ENCODE peak calls at places on chromosomes 16 and 17, in ten cellular contexts. One of them, this sample, is unnamed.

GRCh38 chr16:52496051-52496876 is 50.7 kb downstream of the TOX3 start:
- DNase-seq in IMR-90: no peak
- DNase-seq in breast epithelium: no peak
- DNase-seq in body of pancreas: no peak
- DNase-seq in HCT116: no peak
- DNase-seq in K562: no peak
- DNase-seq in ovary: no peak
- DNase-seq in sigmoid colon: no peak
- DNase-seq in vagina: no peak
- DNase-seq in A549: no peak
- DNase-seq in this sample: no peak

GRCh38 chr17:31680126-31680525 is 178.9 kb downstream of the COPRS start:
- DNase-seq in IMR-90: no peak
- DNase-seq in breast epithelium: no peak
- DNase-seq in body of pancreas: no peak
- DNase-seq in HCT116: no peak
- DNase-seq in K562: no peak
- DNase-seq in ovary: no peak
- DNase-seq in sigmoid colon: no peak
- DNase-seq in vagina: no peak
- DNase-seq in A549: no peak
- DNase-seq in this sample: no peak

GRCh38 chr17:80175411-80175810 is 5.6 kb downstream of the CARD14 start:
- DNase-seq in IMR-90: no peak
- DNase-seq in breast epithelium: peak; percentile 61
- DNase-seq in body of pancreas: no peak
- DNase-seq in HCT116: no peak
- DNase-seq in K562: no peak
- DNase-seq in ovary: no peak
- DNase-seq in sigmoid colon: no peak
- DNase-seq in vagina: no peak
- DNase-seq in A549: peak; percentile 54
- DNase-seq in this sample: no peak

GRCh38 chr16:49532873-49533272 is 159.3 kb downstream of the C16orf78 start:
- DNase-seq in IMR-90: no peak
- DNase-seq in breast epithelium: no peak
- DNase-seq in body of pancreas: no peak
- DNase-seq in HCT116: no peak
- DNase-seq in K562: no peak
- DNase-seq in ovary: no peak
- DNase-seq in sigmoid colon: no peak
- DNase-seq in vagina: no peak
- DNase-seq in A549: no peak
- DNase-seq in this sample: no peak

GRCh38 chr16:75227361-75228142 is 8.8 kb downstream of the CTRB1 start:
- DNase-seq in IMR-90: no peak
- DNase-seq in breast epithelium: no peak
- DNase-seq in body of pancreas: peak; percentile 79
- DNase-seq in HCT116: no peak
- DNase-seq in K562: no peak
- DNase-seq in ovary: no peak
- DNase-seq in sigmoid colon: no peak
- DNase-seq in vagina: no peak
- DNase-seq in A549: no peak
- DNase-seq in this sample: no peak

GRCh38 chr17:42651392-42651791 is 7.7 kb upstream of the TUBG2 start:
- DNase-seq in IMR-90: no peak
- DNase-seq in breast epithelium: no peak
- DNase-seq in body of pancreas: no peak
- DNase-seq in HCT116: no peak
- DNase-seq in K562: no peak
- DNase-seq in ovary: no peak
- DNase-seq in sigmoid colon: no peak
- DNase-seq in vagina: no peak
- DNase-seq in A549: no peak
- DNase-seq in this sample: no peak

GRCh38 chr16:89135166-89135565 is 36.4 kb upstream of the CDH15 start:
- DNase-seq in IMR-90: no peak
- DNase-seq in breast epithelium: no peak
- DNase-seq in body of pancreas: no peak
- DNase-seq in HCT116: no peak
- DNase-seq in K562: no peak
- DNase-seq in ovary: no peak
- DNase-seq in sigmoid colon: no peak
- DNase-seq in vagina: no peak
- DNase-seq in A549: no peak
- DNase-seq in this sample: no peak

GRCh38 chr17:48307814-48308411 is 122.1 kb downstream of the SKAP1 start:
- DNase-seq in IMR-90: peak; percentile 74
- DNase-seq in breast epithelium: no peak
- DNase-seq in body of pancreas: peak; percentile 72
- DNase-seq in HCT116: peak; percentile 78
- DNase-seq in K562: peak; percentile 76
- DNase-seq in ovary: peak; percentile 14
- DNase-seq in sigmoid colon: peak; percentile 69
- DNase-seq in vagina: no peak
- DNase-seq in A549: peak; percentile 58
- DNase-seq in this sample: peak; percentile 54

GRCh38 chr17:57739402-57740224 is 5.5 kb downstream of the CCDC182 start:
- DNase-seq in IMR-90: no peak
- DNase-seq in breast epithelium: no peak
- DNase-seq in body of pancreas: no peak
- DNase-seq in HCT116: peak; percentile 61
- DNase-seq in K562: peak; percentile 53
- DNase-seq in ovary: no peak
- DNase-seq in sigmoid colon: no peak
- DNase-seq in vagina: no peak
- DNase-seq in A549: peak; percentile 54
- DNase-seq in this sample: no peak

GRCh38 chr17:68491864-68492263 is 20.4 kb upstream of the PRKAR1A start:
- DNase-seq in IMR-90: no peak
- DNase-seq in breast epithelium: peak; percentile 72
- DNase-seq in body of pancreas: peak; percentile 80
- DNase-seq in HCT116: no peak
- DNase-seq in K562: peak; percentile 11
- DNase-seq in ovary: peak; percentile 47
- DNase-seq in sigmoid colon: no peak
- DNase-seq in vagina: no peak
- DNase-seq in A549: no peak
- DNase-seq in this sample: peak; percentile 65

GRCh38 chr17:5772720-5773119 is 188.4 kb upstream of the NLRP1 start:
- DNase-seq in IMR-90: peak; percentile 37
- DNase-seq in breast epithelium: peak; percentile 17
- DNase-seq in body of pancreas: no peak
- DNase-seq in HCT116: no peak
- DNase-seq in K562: peak; percentile 1
- DNase-seq in ovary: no peak
- DNase-seq in sigmoid colon: no peak
- DNase-seq in vagina: no peak
- DNase-seq in A549: no peak
- DNase-seq in this sample: no peak

GRCh38 chr16:67329901-67330300 is 3.3 kb downstream of the LRRC36 start:
- DNase-seq in IMR-90: no peak
- DNase-seq in breast epithelium: no peak
- DNase-seq in body of pancreas: no peak
- DNase-seq in HCT116: no peak
- DNase-seq in K562: no peak
- DNase-seq in ovary: no peak
- DNase-seq in sigmoid colon: no peak
- DNase-seq in vagina: no peak
- DNase-seq in A549: no peak
- DNase-seq in this sample: no peak

GRCh38 chr17:72519598-72519936 is 398.7 kb downstream of the SOX9 start:
- DNase-seq in IMR-90: no peak
- DNase-seq in breast epithelium: no peak
- DNase-seq in body of pancreas: no peak
- DNase-seq in HCT116: no peak
- DNase-seq in K562: no peak
- DNase-seq in ovary: no peak
- DNase-seq in sigmoid colon: no peak
- DNase-seq in vagina: no peak
- DNase-seq in A549: no peak
- DNase-seq in this sample: no peak

GRCh38 chr16:14302399-14303181 is 231.5 kb downstream of the MRTFB start:
- DNase-seq in IMR-90: no peak
- DNase-seq in breast epithelium: no peak
- DNase-seq in body of pancreas: peak; percentile 48
- DNase-seq in HCT116: no peak
- DNase-seq in K562: peak; percentile 46
- DNase-seq in ovary: peak; percentile 41
- DNase-seq in sigmoid colon: no peak
- DNase-seq in vagina: no peak
- DNase-seq in A549: no peak
- DNase-seq in this sample: no peak

GRCh38 chr17:50931003-50931878 is 65.1 kb upstream of the TOB1 start:
- DNase-seq in IMR-90: peak; percentile 86
- DNase-seq in breast epithelium: no peak
- DNase-seq in body of pancreas: peak; percentile 92
- DNase-seq in HCT116: no peak
- DNase-seq in K562: peak; percentile 78
- DNase-seq in ovary: peak; percentile 84
- DNase-seq in sigmoid colon: peak; percentile 96
- DNase-seq in vagina: no peak
- DNase-seq in A549: no peak
- DNase-seq in this sample: peak; percentile 90

GRCh38 chr16:56262148-56262878 is 71.0 kb downstream of the GNAO1 start:
- DNase-seq in IMR-90: no peak
- DNase-seq in breast epithelium: no peak
- DNase-seq in body of pancreas: peak; percentile 31
- DNase-seq in HCT116: no peak
- DNase-seq in K562: peak; percentile 87
- DNase-seq in ovary: no peak
- DNase-seq in sigmoid colon: peak; percentile 72
- DNase-seq in vagina: no peak
- DNase-seq in A549: no peak
- DNase-seq in this sample: no peak

GRCh38 chr17:66172706-66173223 is 19.2 kb downstream of the CEP112 start:
- DNase-seq in IMR-90: no peak
- DNase-seq in breast epithelium: no peak
- DNase-seq in body of pancreas: no peak
- DNase-seq in HCT116: no peak
- DNase-seq in K562: no peak
- DNase-seq in ovary: no peak
- DNase-seq in sigmoid colon: no peak
- DNase-seq in vagina: no peak
- DNase-seq in A549: no peak
- DNase-seq in this sample: no peak

GRCh38 chr16:56478228-56479049 is 27.1 kb downstream of the OGFOD1 start:
- DNase-seq in IMR-90: peak; percentile 12
- DNase-seq in breast epithelium: no peak
- DNase-seq in body of pancreas: no peak
- DNase-seq in HCT116: no peak
- DNase-seq in K562: no peak
- DNase-seq in ovary: no peak
- DNase-seq in sigmoid colon: no peak
- DNase-seq in vagina: no peak
- DNase-seq in A549: no peak
- DNase-seq in this sample: no peak

GRCh38 chr17:38883592-38884526 is 14.0 kb downstream of the LASP1 start:
- DNase-seq in IMR-90: no peak
- DNase-seq in breast epithelium: no peak
- DNase-seq in body of pancreas: no peak
- DNase-seq in HCT116: no peak
- DNase-seq in K562: no peak
- DNase-seq in ovary: no peak
- DNase-seq in sigmoid colon: no peak
- DNase-seq in vagina: no peak
- DNase-seq in A549: no peak
- DNase-seq in this sample: no peak
- H3K4me3 ChIP-seq in IMR-90: no peak overlapping the region
- H3K4me3 ChIP-seq in breast epithelium: no peak overlapping the region
- H3K4me3 ChIP-seq in body of pancreas: no peak overlapping the region
- H3K4me3 ChIP-seq in HCT116: no peak overlapping the region
- H3K4me3 ChIP-seq in K562: no peak overlapping the region
- H3K4me3 ChIP-seq in ovary: no peak overlapping the region
- H3K4me3 ChIP-seq in sigmoid colon: no peak overlapping the region
- H3K4me3 ChIP-seq in vagina: no peak overlapping the region
- H3K4me3 ChIP-seq in A549: no peak overlapping the region
- H3K4me3 ChIP-seq in this sample: no peak overlapping the region

GRCh38 chr16:11681977-11682654 is 13.9 kb downstream of the SNN start:
- DNase-seq in IMR-90: no peak
- DNase-seq in breast epithelium: no peak
- DNase-seq in body of pancreas: peak; percentile 52
- DNase-seq in HCT116: no peak
- DNase-seq in K562: no peak
- DNase-seq in ovary: no peak
- DNase-seq in sigmoid colon: peak; percentile 45
- DNase-seq in vagina: no peak
- DNase-seq in A549: no peak
- DNase-seq in this sample: no peak
- TF ChIP-seq POLR2A in IMR-90: no peak
- TF ChIP-seq POLR2A in breast epithelium: no peak
- TF ChIP-seq POLR2A in body of pancreas: no peak
- TF ChIP-seq POLR2A in HCT116: no peak
- TF ChIP-seq POLR2A in K562: no peak
- TF ChIP-seq POLR2A in ovary: no peak
- TF ChIP-seq POLR2A in sigmoid colon: no peak
- TF ChIP-seq POLR2A in vagina: no peak
- TF ChIP-seq POLR2A in A549: no peak
- TF ChIP-seq POLR2A in this sample: no peak

GRCh38 chr17:27529230-27529796 is 73.1 kb downstream of the KSR1 start:
- DNase-seq in IMR-90: peak; percentile 76
- DNase-seq in breast epithelium: no peak
- DNase-seq in body of pancreas: peak; percentile 75
- DNase-seq in HCT116: no peak
- DNase-seq in K562: peak; percentile 86
- DNase-seq in ovary: no peak
- DNase-seq in sigmoid colon: peak; percentile 58
- DNase-seq in vagina: no peak
- DNase-seq in A549: no peak
- DNase-seq in this sample: peak; percentile 64
- H3K27ac ChIP-seq in IMR-90: peak overlapping the region; percentile 63
- H3K27ac ChIP-seq in breast epithelium: no peak overlapping the region
- H3K27ac ChIP-seq in body of pancreas: peak overlapping the region; percentile 88
- H3K27ac ChIP-seq in HCT116: no peak overlapping the region
- H3K27ac ChIP-seq in K562: peak overlapping the region; percentile 80
- H3K27ac ChIP-seq in ovary: no peak overlapping the region
- H3K27ac ChIP-seq in sigmoid colon: no peak overlapping the region
- H3K27ac ChIP-seq in vagina: no peak overlapping the region
- H3K27ac ChIP-seq in A549: peak overlapping the region; percentile 84
- H3K27ac ChIP-seq in this sample: peak overlapping the region; percentile 14

GRCh38 chr17:78268191-78268874 is 36.9 kb downstream of the TMEM235 start:
- DNase-seq in IMR-90: no peak
- DNase-seq in breast epithelium: no peak
- DNase-seq in body of pancreas: no peak
- DNase-seq in HCT116: no peak
- DNase-seq in K562: no peak
- DNase-seq in ovary: no peak
- DNase-seq in sigmoid colon: no peak
- DNase-seq in vagina: no peak
- DNase-seq in A549: no peak
- DNase-seq in this sample: no peak
- H3K4me3 ChIP-seq in IMR-90: no peak overlapping the region
- H3K4me3 ChIP-seq in breast epithelium: no peak overlapping the region
- H3K4me3 ChIP-seq in body of pancreas: no peak overlapping the region
- H3K4me3 ChIP-seq in HCT116: no peak overlapping the region
- H3K4me3 ChIP-seq in K562: no peak overlapping the region
- H3K4me3 ChIP-seq in ovary: no peak overlapping the region
- H3K4me3 ChIP-seq in sigmoid colon: no peak overlapping the region
- H3K4me3 ChIP-seq in vagina: no peak overlapping the region
- H3K4me3 ChIP-seq in A549: no peak overlapping the region
- H3K4me3 ChIP-seq in this sample: no peak overlapping the region